ENCODE peak calls at places on chromosomes 6 and 20, in six cellular contexts. G is fibroblast of lung, D is heart left ventricle, C is small intestine, Q is ascending aorta, X is thyroid gland. M is an unnamed sample. For H3K27me3, the result is how much of the 10 kb centered on the place peaks cover.

GRCh38 chr6:126919947-126920346 is 198.5 kb upstream of the RSPO3 start:
- DNase-seq in G (peak), C (no peak), X (no peak), Q (no peak), D (no peak), M (no peak)

GRCh38 chr20:51534764-51535386 is 7.6 kb downstream of the NFATC2 start:
- DNase-seq in G (no peak), D (no peak), X (no peak), C (no peak), Q (no peak), M (no peak)

GRCh38 chr6:131831392-131831791 is 23.6 kb downstream of the ENPP1 start:
- DNase-seq in X (peak), C (no peak), Q (no peak), G (peak), D (no peak), M (no peak)

GRCh38 chr20:60000271-60001026 is 42.2 kb downstream of the CDH26 start:
- DNase-seq in Q (no peak), C (no peak), D (no peak), G (no peak), X (no peak), M (no peak)

GRCh38 chr6:111874030-111874425 is 776 bp upstream of the FYN start:
- DNase-seq in X (peak), G (no peak), Q (no peak), D (peak), C (no peak), M (no peak)

GRCh38 chr20:41029150-41029872 is 689 bp downstream of the TOP1 start:
- DNase-seq in X (peak), D (peak), Q (no peak), G (no peak), C (no peak), M (no peak)

GRCh38 chr6:56335733-56336132 is 88.4 kb upstream of the COL21A1 start:
- DNase-seq in C (no peak), X (no peak), G (peak), Q (no peak), D (no peak), M (no peak)

GRCh38 chr20:5168582-5169396 is 42.0 kb downstream of the CDS2 start:
- DNase-seq in D (peak), Q (peak), X (peak), C (no peak), G (peak), M (no peak)

GRCh38 chr20:56202493-56203077 is 45.9 kb upstream of the MC3R start:
- DNase-seq in C (no peak), G (peak), X (no peak), Q (no peak), D (no peak), M (no peak)

DNA sequence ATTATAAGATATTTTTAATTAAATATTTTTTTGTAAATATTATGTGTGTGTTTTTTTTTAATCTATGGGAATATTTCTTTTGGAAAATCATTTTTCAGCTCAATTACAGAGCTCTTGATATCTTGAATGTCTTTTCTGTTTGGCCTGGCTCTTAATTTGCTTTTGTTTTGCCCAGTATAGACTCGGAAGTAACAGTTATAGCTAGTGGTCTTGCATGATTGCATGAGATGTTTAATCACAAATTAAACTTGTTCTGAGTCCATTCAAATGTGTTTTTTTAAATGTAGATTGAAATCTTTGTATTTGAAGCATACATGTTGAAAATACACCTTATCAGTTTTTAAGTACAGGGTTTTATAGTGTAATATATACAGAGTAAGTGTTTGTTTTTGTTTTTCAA is 2.6 kb downstream of the ID4 start:
- DNase-seq in C (no peak), G (no peak), Q (no peak), D (no peak), X (no peak), M (no peak)
- H3K27me3 ChIP-seq in C (under half), G (under half), Q (under half), D (under half), X (under half), M (under half)

DNA sequence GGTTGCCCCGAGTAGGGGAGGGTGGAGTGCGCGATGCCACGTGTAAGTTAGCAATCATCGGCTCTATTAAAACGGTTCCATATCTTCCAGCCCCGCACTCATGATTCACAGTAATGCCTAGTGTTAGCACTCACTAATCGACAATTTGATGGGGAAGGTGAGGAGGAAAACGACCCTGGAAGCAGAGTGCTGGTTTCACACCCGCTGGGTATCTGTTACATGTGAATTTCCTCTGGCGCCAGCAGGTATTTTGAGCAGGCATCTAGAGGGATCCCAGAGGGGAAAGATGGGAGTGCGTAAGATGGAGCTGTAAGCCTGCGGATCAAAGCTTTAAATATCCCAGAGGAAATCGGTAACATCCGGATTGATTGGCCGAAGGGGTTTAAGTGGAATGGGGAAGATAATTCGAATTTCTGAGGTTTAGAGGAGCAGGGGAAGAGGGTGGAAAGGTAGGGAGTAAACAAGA is 34.7 kb upstream of the TCF21 start:
- DNase-seq in Q (no peak), D (no peak), X (no peak), C (no peak), G (no peak), M (no peak)
- H3K27me3 ChIP-seq in Q (under half), D (under half), X (under half), C (under half), G (under half), M (under half)

DNA sequence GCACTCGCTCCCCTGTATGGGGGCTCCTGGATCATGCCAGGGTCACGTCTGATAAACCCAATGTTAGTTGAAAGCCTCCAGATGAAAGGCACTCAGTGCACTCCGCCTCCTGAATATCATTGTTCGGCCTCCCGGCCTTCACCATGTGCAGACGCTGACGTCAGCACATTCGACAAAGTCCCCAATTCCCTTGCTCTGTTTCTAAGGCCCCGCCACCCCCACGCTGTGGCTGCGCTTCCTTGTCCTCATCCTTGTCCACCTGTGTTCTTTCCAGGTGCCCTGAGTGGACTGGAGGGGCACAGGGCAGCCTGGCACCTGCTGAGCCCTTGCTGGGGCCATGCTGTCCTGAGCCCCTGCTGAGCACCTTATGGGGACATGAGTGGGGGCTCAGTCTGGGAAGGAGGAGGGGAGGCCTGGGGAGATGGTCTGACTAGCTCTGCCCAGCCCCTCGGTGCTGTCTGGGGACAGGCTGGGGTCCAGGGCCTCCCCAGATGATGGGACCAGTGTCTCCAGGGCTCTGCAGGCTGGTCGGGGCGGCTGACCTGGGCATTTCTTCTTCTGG is 9.8 kb upstream of the BHLHE23 start:
- DNase-seq in Q (no peak), D (no peak), G (no peak), X (no peak), C (no peak), M (no peak)
- H3K27me3 ChIP-seq in Q (under half), D (under half), G (under half), X (under half), C (under half), M (under half)

DNA sequence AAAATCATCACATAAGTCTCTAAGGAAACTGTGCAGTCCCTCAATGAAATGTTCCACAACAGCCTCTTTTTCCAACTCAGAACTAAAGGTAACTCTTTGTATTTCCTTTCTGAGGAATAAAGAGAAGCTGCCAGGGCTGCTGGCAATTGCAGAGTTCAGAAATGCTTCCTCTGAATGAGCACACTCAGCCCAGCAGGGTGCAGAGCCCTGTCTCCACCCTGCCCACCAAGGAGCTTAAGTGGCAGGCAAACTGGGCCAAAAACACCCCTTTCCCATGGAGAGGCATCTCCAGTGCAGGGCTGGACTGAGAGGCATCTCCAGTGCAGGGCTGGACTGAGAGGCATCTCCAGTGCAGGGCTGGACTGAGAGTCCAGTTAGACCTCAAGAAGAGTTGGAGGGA is 255.4 kb downstream of the GMPR start:
- DNase-seq in G (no peak), C (no peak), D (no peak), Q (no peak), X (no peak), M (no peak)
- H3K27me3 ChIP-seq in G (under half), C (under half), D (under half), Q (under half), X (under half), M (under half)

GRCh38 chr6:169047345-169047744 is 206.3 kb downstream of the THBS2 start:
- DNase-seq in Q (no peak), D (no peak), X (no peak), C (no peak), G (no peak), M (no peak)
- H3K27me3 ChIP-seq in Q (under half), D (under half), X (under half), C (under half), G (under half), M (under half)

GRCh38 chr20:62522748-62523396 is 47.1 kb upstream of the GATA5 start:
- DNase-seq in C (no peak), X (no peak), G (no peak), D (no peak), Q (no peak), M (no peak)
- H3K27me3 ChIP-seq in C (under half), X (under half), G (under half), D (under half), Q (under half), M (under half)

M was measured in GM12878.